ENCODE peak calls at places on chromosomes 5 and 9, in eight cellular contexts. One of them, this sample, is unnamed.
A peak's percentile ranks its signal among the peaks of the same experiment; 100 is the strongest.

GRCh38 chr9:136567651-136568287 is 21.9 kb upstream of the NOTCH1 start:
- DNase-seq in HFF-Myc: peak; percentile 79
- DNase-seq in CD8-positive, alpha-beta T cell: no peak
- DNase-seq in cardiac muscle cell: peak; percentile 85
- DNase-seq in adrenal gland: peak; percentile 87
- DNase-seq in GM12865: no peak
- DNase-seq in epithelial cell of esophagus: peak; percentile 86
- DNase-seq in WTC11: peak; percentile 55
- DNase-seq in this sample: no peak

GRCh38 chr9:78601957-78602565 is 305.1 kb downstream of the PSAT1 start:
- DNase-seq in HFF-Myc: peak; percentile 41
- DNase-seq in CD8-positive, alpha-beta T cell: no peak
- DNase-seq in cardiac muscle cell: peak; percentile 63
- DNase-seq in adrenal gland: peak; percentile 68
- DNase-seq in GM12865: peak; percentile 44
- DNase-seq in epithelial cell of esophagus: peak; percentile 91
- DNase-seq in WTC11: peak; percentile 36
- DNase-seq in this sample: peak; percentile 4

GRCh38 chr5:174721522-174722432 is 2.6 kb upstream of the MSX2 start:
- DNase-seq in HFF-Myc: no peak
- DNase-seq in CD8-positive, alpha-beta T cell: no peak
- DNase-seq in cardiac muscle cell: no peak
- DNase-seq in adrenal gland: no peak
- DNase-seq in GM12865: no peak
- DNase-seq in epithelial cell of esophagus: no peak
- DNase-seq in WTC11: no peak
- DNase-seq in this sample: no peak

GRCh38 chr9:108549184-108549583 is 306.6 kb downstream of the ACTL7B start:
- DNase-seq in HFF-Myc: no peak
- DNase-seq in CD8-positive, alpha-beta T cell: no peak
- DNase-seq in cardiac muscle cell: no peak
- DNase-seq in adrenal gland: no peak
- DNase-seq in GM12865: no peak
- DNase-seq in epithelial cell of esophagus: peak; percentile 98
- DNase-seq in WTC11: no peak
- DNase-seq in this sample: no peak

GRCh38 chr5:64074533-64074932 is 91.1 kb upstream of the RNF180 start:
- DNase-seq in HFF-Myc: no peak
- DNase-seq in CD8-positive, alpha-beta T cell: no peak
- DNase-seq in cardiac muscle cell: peak; percentile 42
- DNase-seq in adrenal gland: no peak
- DNase-seq in GM12865: peak; percentile 38
- DNase-seq in epithelial cell of esophagus: peak; percentile 63
- DNase-seq in WTC11: peak; percentile 14
- DNase-seq in this sample: no peak

GRCh38 chr5:140381972-140382371 is 19.7 kb upstream of the ANKHD1 start:
- DNase-seq in HFF-Myc: no peak
- DNase-seq in CD8-positive, alpha-beta T cell: no peak
- DNase-seq in cardiac muscle cell: no peak
- DNase-seq in adrenal gland: no peak
- DNase-seq in GM12865: no peak
- DNase-seq in epithelial cell of esophagus: no peak
- DNase-seq in WTC11: no peak
- DNase-seq in this sample: no peak

GRCh38 chr9:76878933-76879332 is 27.0 kb downstream of the PRUNE2 start:
- DNase-seq in HFF-Myc: no peak
- DNase-seq in CD8-positive, alpha-beta T cell: no peak
- DNase-seq in cardiac muscle cell: no peak
- DNase-seq in adrenal gland: no peak
- DNase-seq in GM12865: no peak
- DNase-seq in epithelial cell of esophagus: no peak
- DNase-seq in WTC11: no peak
- DNase-seq in this sample: no peak

GRCh38 chr5:12023614-12024241 is 119.5 kb upstream of the CTNND2 start:
- DNase-seq in HFF-Myc: peak; percentile 3
- DNase-seq in CD8-positive, alpha-beta T cell: no peak
- DNase-seq in cardiac muscle cell: peak; percentile 38
- DNase-seq in adrenal gland: no peak
- DNase-seq in GM12865: peak; percentile 38
- DNase-seq in epithelial cell of esophagus: peak; percentile 61
- DNase-seq in WTC11: no peak
- DNase-seq in this sample: peak; percentile 3

GRCh38 chr5:912356-913091 is 19.8 kb downstream of the TRIP13 start:
- DNase-seq in HFF-Myc: peak; percentile 63
- DNase-seq in CD8-positive, alpha-beta T cell: no peak
- DNase-seq in cardiac muscle cell: peak; percentile 91
- DNase-seq in adrenal gland: peak; percentile 81
- DNase-seq in GM12865: no peak
- DNase-seq in epithelial cell of esophagus: peak; percentile 100
- DNase-seq in WTC11: no peak
- DNase-seq in this sample: no peak

GRCh38 chr5:59104400-59105117 is 521.7 kb downstream of the RAB3C start:
- DNase-seq in HFF-Myc: no peak
- DNase-seq in CD8-positive, alpha-beta T cell: no peak
- DNase-seq in cardiac muscle cell: peak; percentile 44
- DNase-seq in adrenal gland: no peak
- DNase-seq in GM12865: no peak
- DNase-seq in epithelial cell of esophagus: no peak
- DNase-seq in WTC11: no peak
- DNase-seq in this sample: no peak

GRCh38 chr9:136090768-136091581 is 4.1 kb downstream of the NACC2 start:
- DNase-seq in HFF-Myc: no peak
- DNase-seq in CD8-positive, alpha-beta T cell: no peak
- DNase-seq in cardiac muscle cell: no peak
- DNase-seq in adrenal gland: no peak
- DNase-seq in GM12865: no peak
- DNase-seq in epithelial cell of esophagus: no peak
- DNase-seq in WTC11: no peak
- DNase-seq in this sample: no peak

GRCh38 chr5:6820851-6821479 is 107.7 kb downstream of the TENT4A start:
- DNase-seq in HFF-Myc: peak; percentile 15
- DNase-seq in CD8-positive, alpha-beta T cell: peak; percentile 12
- DNase-seq in cardiac muscle cell: peak; percentile 2
- DNase-seq in adrenal gland: no peak
- DNase-seq in GM12865: peak; percentile 58
- DNase-seq in epithelial cell of esophagus: peak; percentile 29
- DNase-seq in WTC11: peak; percentile 83
- DNase-seq in this sample: no peak

GRCh38 chr9:85569988-85570387 is 171.8 kb downstream of the AGTPBP1 start:
- DNase-seq in HFF-Myc: peak; percentile 27
- DNase-seq in CD8-positive, alpha-beta T cell: no peak
- DNase-seq in cardiac muscle cell: peak; percentile 12
- DNase-seq in adrenal gland: no peak
- DNase-seq in GM12865: no peak
- DNase-seq in epithelial cell of esophagus: peak; percentile 62
- DNase-seq in WTC11: no peak
- DNase-seq in this sample: no peak

GRCh38 chr5:163658702-163659567 is 153.5 kb downstream of the MAT2B start:
- DNase-seq in HFF-Myc: peak; percentile 75
- DNase-seq in CD8-positive, alpha-beta T cell: no peak
- DNase-seq in cardiac muscle cell: no peak
- DNase-seq in adrenal gland: no peak
- DNase-seq in GM12865: no peak
- DNase-seq in epithelial cell of esophagus: no peak
- DNase-seq in WTC11: no peak
- DNase-seq in this sample: no peak

GRCh38 chr9:31639444-31639843 is 745.0 kb upstream of the ACO1 start:
- DNase-seq in HFF-Myc: no peak
- DNase-seq in CD8-positive, alpha-beta T cell: no peak
- DNase-seq in cardiac muscle cell: no peak
- DNase-seq in adrenal gland: no peak
- DNase-seq in GM12865: no peak
- DNase-seq in epithelial cell of esophagus: no peak
- DNase-seq in WTC11: no peak
- DNase-seq in this sample: no peak

GRCh38 chr5:33657804-33658435 is 217.2 kb downstream of the TARS1 start:
- DNase-seq in HFF-Myc: no peak
- DNase-seq in CD8-positive, alpha-beta T cell: no peak
- DNase-seq in cardiac muscle cell: no peak
- DNase-seq in adrenal gland: no peak
- DNase-seq in GM12865: no peak
- DNase-seq in epithelial cell of esophagus: no peak
- DNase-seq in WTC11: peak; percentile 24
- DNase-seq in this sample: no peak

GRCh38 chr5:88833371-88834107 is 49.4 kb downstream of the MEF2C start:
- DNase-seq in HFF-Myc: no peak
- DNase-seq in CD8-positive, alpha-beta T cell: no peak
- DNase-seq in cardiac muscle cell: peak; percentile 83
- DNase-seq in adrenal gland: peak; percentile 84
- DNase-seq in GM12865: peak; percentile 75
- DNase-seq in epithelial cell of esophagus: peak; percentile 12
- DNase-seq in WTC11: no peak
- DNase-seq in this sample: no peak

GRCh38 chr9:127903557-127904475 is 4.4 kb upstream of the ST6GALNAC6 start:
- DNase-seq in HFF-Myc: no peak
- DNase-seq in CD8-positive, alpha-beta T cell: peak; percentile 68
- DNase-seq in cardiac muscle cell: no peak
- DNase-seq in adrenal gland: peak; percentile 86
- DNase-seq in GM12865: peak; percentile 95
- DNase-seq in epithelial cell of esophagus: no peak
- DNase-seq in WTC11: peak; percentile 83
- DNase-seq in this sample: peak; percentile 76

GRCh38 chr9:98429613-98430012 is 174.2 kb upstream of the TBC1D2 start:
- DNase-seq in HFF-Myc: no peak
- DNase-seq in CD8-positive, alpha-beta T cell: no peak
- DNase-seq in cardiac muscle cell: peak; percentile 87
- DNase-seq in adrenal gland: no peak
- DNase-seq in GM12865: no peak
- DNase-seq in epithelial cell of esophagus: peak; percentile 34
- DNase-seq in WTC11: no peak
- DNase-seq in this sample: no peak

GRCh38 chr9:91163773-91164471 is 197.8 kb downstream of the AUH start:
- DNase-seq in HFF-Myc: no peak
- DNase-seq in CD8-positive, alpha-beta T cell: no peak
- DNase-seq in cardiac muscle cell: no peak
- DNase-seq in adrenal gland: no peak
- DNase-seq in GM12865: no peak
- DNase-seq in epithelial cell of esophagus: no peak
- DNase-seq in WTC11: no peak
- DNase-seq in this sample: no peak

GRCh38 chr5:170273968-170274710 is 23.4 kb downstream of the LCP2 start:
- DNase-seq in HFF-Myc: no peak
- DNase-seq in CD8-positive, alpha-beta T cell: peak; percentile 65
- DNase-seq in cardiac muscle cell: peak; percentile 66
- DNase-seq in adrenal gland: no peak
- DNase-seq in GM12865: peak; percentile 63
- DNase-seq in epithelial cell of esophagus: peak; percentile 44
- DNase-seq in WTC11: peak; percentile 72
- DNase-seq in this sample: no peak
- TF ChIP-seq CTCF in HFF-Myc: no peak
- TF ChIP-seq CTCF in CD8-positive, alpha-beta T cell: peak; percentile 48
- TF ChIP-seq CTCF in cardiac muscle cell: peak; percentile 55
- TF ChIP-seq CTCF in adrenal gland: no peak
- TF ChIP-seq CTCF in GM12865: peak; percentile 35
- TF ChIP-seq CTCF in epithelial cell of esophagus: no peak
- TF ChIP-seq CTCF in WTC11: no peak
- TF ChIP-seq CTCF in this sample: peak; percentile 25

DNA sequence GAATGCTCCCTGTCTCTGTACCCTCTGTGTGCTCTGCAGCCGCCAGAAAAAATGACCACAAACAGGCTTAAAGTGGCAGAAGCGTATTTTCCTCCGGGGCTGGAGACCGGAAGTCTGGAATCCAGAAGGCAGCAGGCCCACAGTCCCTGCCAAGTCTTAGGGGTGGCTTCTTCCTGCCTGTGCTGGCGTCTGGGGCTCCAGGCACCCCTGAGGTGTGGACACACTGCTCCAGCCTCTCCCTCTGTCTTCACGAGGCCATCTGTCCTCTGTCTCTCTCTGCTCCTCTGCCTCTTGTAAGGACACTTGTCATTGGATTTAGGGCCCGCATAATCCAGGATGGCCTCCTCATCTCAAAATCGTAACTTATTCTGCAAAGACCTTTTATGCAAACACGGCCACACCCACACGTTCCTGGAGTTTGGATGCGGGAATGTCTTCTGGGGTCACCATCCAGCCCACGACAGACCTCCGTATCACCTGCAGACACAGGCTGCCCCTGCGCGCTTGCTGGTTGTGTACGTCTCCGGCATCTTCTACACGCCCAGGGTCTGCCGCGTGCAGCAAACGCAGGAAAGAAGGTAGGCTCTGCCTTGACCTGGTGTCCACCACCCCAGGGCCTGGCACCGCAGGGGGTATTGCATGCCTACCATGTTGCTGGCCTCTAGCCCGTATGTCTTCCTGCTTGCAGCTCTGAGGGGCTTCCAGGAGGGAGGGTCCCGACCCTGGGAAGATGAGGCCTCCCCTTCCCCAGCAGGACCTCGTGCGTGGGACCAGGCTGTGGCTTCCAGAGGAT is 298.6 kb upstream of the IRX4 start:
- DNase-seq in HFF-Myc: no peak
- DNase-seq in CD8-positive, alpha-beta T cell: no peak
- DNase-seq in cardiac muscle cell: no peak
- DNase-seq in adrenal gland: no peak
- DNase-seq in GM12865: no peak
- DNase-seq in epithelial cell of esophagus: no peak
- DNase-seq in WTC11: no peak
- DNase-seq in this sample: no peak
- TF ChIP-seq CTCF in HFF-Myc: no peak
- TF ChIP-seq CTCF in CD8-positive, alpha-beta T cell: no peak
- TF ChIP-seq CTCF in cardiac muscle cell: no peak
- TF ChIP-seq CTCF in adrenal gland: no peak
- TF ChIP-seq CTCF in GM12865: no peak
- TF ChIP-seq CTCF in epithelial cell of esophagus: no peak
- TF ChIP-seq CTCF in WTC11: no peak
- TF ChIP-seq CTCF in this sample: no peak

GRCh38 chr5:178324481-178325310 is 92.1 kb upstream of the PHYKPL start:
- DNase-seq in HFF-Myc: no peak
- DNase-seq in CD8-positive, alpha-beta T cell: no peak
- DNase-seq in cardiac muscle cell: no peak
- DNase-seq in adrenal gland: no peak
- DNase-seq in GM12865: peak; percentile 92
- DNase-seq in epithelial cell of esophagus: no peak
- DNase-seq in WTC11: no peak
- DNase-seq in this sample: peak; percentile 68
- TF ChIP-seq CTCF in HFF-Myc: no peak
- TF ChIP-seq CTCF in CD8-positive, alpha-beta T cell: no peak
- TF ChIP-seq CTCF in cardiac muscle cell: no peak
- TF ChIP-seq CTCF in adrenal gland: no peak
- TF ChIP-seq CTCF in GM12865: no peak
- TF ChIP-seq CTCF in epithelial cell of esophagus: no peak
- TF ChIP-seq CTCF in WTC11: no peak
- TF ChIP-seq CTCF in this sample: no peak

DNA sequence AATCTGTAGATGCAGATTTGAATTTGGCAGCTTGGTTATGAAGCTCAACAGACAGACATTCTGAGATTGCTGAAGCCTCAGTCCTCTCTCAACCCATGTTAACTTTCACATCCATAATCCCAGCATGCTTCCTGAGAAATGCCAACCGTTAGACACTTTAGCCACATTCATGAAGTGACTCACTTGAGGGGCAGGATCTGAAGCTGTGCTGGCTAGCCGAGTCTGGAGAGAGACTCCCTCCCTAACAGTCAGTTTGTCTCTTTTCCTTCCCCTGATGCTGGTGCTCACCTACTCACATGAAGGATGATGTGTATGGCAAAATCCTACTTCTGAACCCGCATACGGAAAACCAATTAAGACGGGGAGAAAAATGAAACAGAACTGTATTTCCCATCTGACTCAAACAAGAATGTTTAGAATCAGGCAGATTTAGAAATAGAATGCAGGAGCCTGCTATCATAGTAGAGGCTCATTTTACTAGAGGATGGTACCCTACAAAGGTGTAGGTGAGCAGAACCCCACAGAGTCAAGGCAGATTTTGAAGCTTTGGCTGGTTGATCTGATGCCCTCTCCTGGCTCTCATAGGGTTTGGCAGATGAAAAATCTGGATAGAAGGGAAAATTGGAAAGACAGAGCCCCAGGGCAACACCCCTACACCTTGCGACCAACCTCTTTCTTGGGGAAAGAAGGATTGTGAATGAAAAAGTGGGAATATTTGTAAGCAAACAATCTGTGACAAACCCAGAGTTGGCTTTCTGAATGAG is 150.9 kb upstream of the LHFPL2 start:
- DNase-seq in HFF-Myc: no peak
- DNase-seq in CD8-positive, alpha-beta T cell: no peak
- DNase-seq in cardiac muscle cell: peak; percentile 37
- DNase-seq in adrenal gland: no peak
- DNase-seq in GM12865: no peak
- DNase-seq in epithelial cell of esophagus: peak; percentile 16
- DNase-seq in WTC11: no peak
- DNase-seq in this sample: no peak
- TF ChIP-seq CTCF in HFF-Myc: peak; percentile 21
- TF ChIP-seq CTCF in CD8-positive, alpha-beta T cell: no peak
- TF ChIP-seq CTCF in cardiac muscle cell: no peak
- TF ChIP-seq CTCF in adrenal gland: no peak
- TF ChIP-seq CTCF in GM12865: no peak
- TF ChIP-seq CTCF in epithelial cell of esophagus: peak; percentile 3
- TF ChIP-seq CTCF in WTC11: no peak
- TF ChIP-seq CTCF in this sample: no peak